ENCODE peak calls at places on chromosomes 6 and 20, in nine cellular contexts. P is dorsolateral prefrontal cortex; T is heart left ventricle; M is esophagus squamous epithelium; B is kidney epithelial cell; K is neural progenitor cell; W is CD8-positive, alpha-beta memory T cell; Q is aorta; X is GM23248. G is an unnamed sample. For H3K27me3, the result is how much of the 10 kb centered on the place peaks cover.

GRCh38 chr6:7543761-7544424 is 2.4 kb downstream of the DSP start:
- DNase-seq in P (no peak), T (no peak), M (no peak), B (no peak), K (peak), W (no peak), Q (no peak), X (no peak), G (no peak)

GRCh38 chr20:50323209-50323608 is 132.6 kb downstream of the CEBPB start:
- DNase-seq in P (no peak), T (no peak), M (no peak), B (no peak), K (no peak), W (no peak), Q (peak), X (peak), G (no peak)

GRCh38 chr6:133254552-133255228 is 13.5 kb downstream of the EYA4 start:
- DNase-seq in P (no peak), T (no peak), M (no peak), B (no peak), K (no peak), W (no peak), Q (no peak), X (peak), G (no peak)

GRCh38 chr6:107653183-107653580 is 163.3 kb downstream of the SOBP start:
- DNase-seq in P (no peak), T (peak), M (no peak), B (no peak), K (no peak), W (no peak), Q (no peak), X (no peak), G (peak)

GRCh38 chr6:15994814-15995459 is 133.9 kb upstream of the MYLIP start:
- DNase-seq in P (no peak), T (no peak), M (no peak), B (no peak), K (no peak), W (no peak), Q (no peak), X (no peak), G (no peak)

GRCh38 chr20:63320041-63320511 is 27.1 kb downstream of the COL20A1 start:
- DNase-seq in P (no peak), T (peak), M (no peak), B (no peak), K (no peak), W (no peak), Q (peak), X (no peak), G (no peak)

GRCh38 chr6:8389034-8389818 is 46.1 kb downstream of the SLC35B3 start:
- DNase-seq in P (no peak), T (no peak), M (no peak), B (no peak), K (peak), W (no peak), Q (no peak), X (no peak), G (no peak)

GRCh38 chr6:116409756-116410155 is 39.0 kb downstream of the DSE start:
- DNase-seq in P (no peak), T (no peak), M (no peak), B (no peak), K (no peak), W (no peak), Q (no peak), X (no peak), G (no peak)

GRCh38 chr6:84139311-84139710 is 88.1 kb downstream of the CEP162 start:
- DNase-seq in P (no peak), T (no peak), M (no peak), B (no peak), K (no peak), W (no peak), Q (no peak), X (no peak), G (no peak)

GRCh38 chr6:170358496-170358895 is 51.9 kb downstream of the FAM120B start:
- DNase-seq in P (no peak), T (peak), M (no peak), B (no peak), K (no peak), W (no peak), Q (no peak), X (peak), G (peak)

GRCh38 chr6:149951626-149952025 is 9.8 kb downstream of the ULBP2 start:
- DNase-seq in P (no peak), T (no peak), M (no peak), B (no peak), K (no peak), W (no peak), Q (no peak), X (no peak), G (no peak)
- H3K27me3 ChIP-seq in P (half or more), T (under half), M (half or more), B (under half), K (half or more), W (under half), Q (under half), X (under half), G (half or more)

GRCh38 chr6:43842231-43842794 is 72.3 kb downstream of the VEGFA start:
- DNase-seq in P (no peak), T (no peak), M (no peak), B (no peak), K (no peak), W (no peak), Q (no peak), X (peak), G (no peak)

GRCh38 chr6:43845646-43846045 is 75.6 kb downstream of the VEGFA start:
- DNase-seq in P (no peak), T (no peak), M (no peak), B (no peak), K (no peak), W (no peak), Q (no peak), X (no peak), G (no peak)

GRCh38 chr6:43842964-43843645 is 73.1 kb downstream of the VEGFA start:
- DNase-seq in P (no peak), T (no peak), M (no peak), B (no peak), K (no peak), W (no peak), Q (no peak), X (no peak), G (no peak)

GRCh38 chr6:43846556-43846955 is 76.5 kb downstream of the VEGFA start:
- DNase-seq in P (no peak), T (no peak), M (no peak), B (no peak), K (no peak), W (no peak), Q (no peak), X (no peak), G (no peak)

GRCh38 chr6:43843669-43844171 is 73.7 kb downstream of the VEGFA start:
- DNase-seq in P (no peak), T (no peak), M (no peak), B (no peak), K (no peak), W (no peak), Q (no peak), X (no peak), G (no peak)
- H3K27me3 ChIP-seq in P (under half), T (under half), M (under half), B (under half), K (under half), W (under half), Q (under half), X (under half), G (under half)

GRCh38 chr20:48165401-48165685 is 380.1 kb upstream of the SULF2 start:
- DNase-seq in P (no peak), T (no peak), M (no peak), B (no peak), K (no peak), W (no peak), Q (no peak), X (no peak), G (no peak)

GRCh38 chr20:48164566-48165400 is 379.5 kb upstream of the SULF2 start:
- DNase-seq in P (no peak), T (no peak), M (no peak), B (no peak), K (no peak), W (no peak), Q (no peak), X (no peak), G (no peak)

GRCh38 chr20:48163521-48163920 is 378.2 kb upstream of the SULF2 start:
- DNase-seq in P (no peak), T (no peak), M (no peak), B (no peak), K (no peak), W (no peak), Q (no peak), X (no peak), G (no peak)

GRCh38 chr20:48164034-48164433 is 378.8 kb upstream of the SULF2 start:
- DNase-seq in P (no peak), T (no peak), M (no peak), B (no peak), K (no peak), W (no peak), Q (no peak), X (no peak), G (no peak)

DNA sequence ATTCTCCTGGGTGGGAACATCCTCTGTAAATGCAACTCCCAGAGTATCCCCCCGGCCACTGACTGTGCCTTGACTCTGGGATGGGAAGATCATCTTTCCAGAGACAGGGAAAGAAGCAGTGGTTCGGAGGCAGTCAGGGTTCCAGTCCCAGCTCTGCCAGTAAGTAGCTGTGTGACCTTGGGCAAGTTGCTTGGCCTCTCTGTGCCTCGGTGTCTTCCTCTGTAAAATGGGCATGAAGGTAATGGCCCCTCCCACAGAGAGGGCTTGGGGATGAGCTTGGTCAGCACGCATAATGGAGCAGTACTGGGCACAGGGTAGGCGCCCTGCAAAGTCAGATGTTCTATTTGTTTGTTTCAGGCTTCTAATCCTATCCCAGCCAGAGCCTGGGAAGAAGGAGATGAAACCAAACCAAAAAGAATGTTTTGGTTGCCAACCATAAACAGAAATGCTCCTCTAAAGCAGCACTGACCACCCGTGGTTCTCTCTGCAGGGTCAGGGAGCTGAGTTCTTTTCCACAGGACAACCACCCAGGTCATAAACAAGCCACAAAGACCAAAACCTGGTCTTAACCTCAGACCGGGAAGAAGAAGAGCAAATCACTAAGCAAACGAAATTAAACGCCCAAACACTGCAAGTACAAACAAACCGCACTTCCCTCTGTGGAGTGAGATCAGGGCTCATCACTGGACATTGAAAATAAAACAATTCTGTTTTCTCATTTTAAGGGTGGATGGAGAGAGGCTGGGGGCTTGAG is 381.0 kb upstream of the SULF2 start:
- DNase-seq in P (no peak), T (no peak), M (no peak), B (no peak), K (no peak), W (no peak), Q (no peak), X (no peak), G (no peak)
- H3K27me3 ChIP-seq in P (under half), T (under half), M (half or more), B (under half), K (under half), W (under half), Q (under half), X (under half), G (half or more)

DNA sequence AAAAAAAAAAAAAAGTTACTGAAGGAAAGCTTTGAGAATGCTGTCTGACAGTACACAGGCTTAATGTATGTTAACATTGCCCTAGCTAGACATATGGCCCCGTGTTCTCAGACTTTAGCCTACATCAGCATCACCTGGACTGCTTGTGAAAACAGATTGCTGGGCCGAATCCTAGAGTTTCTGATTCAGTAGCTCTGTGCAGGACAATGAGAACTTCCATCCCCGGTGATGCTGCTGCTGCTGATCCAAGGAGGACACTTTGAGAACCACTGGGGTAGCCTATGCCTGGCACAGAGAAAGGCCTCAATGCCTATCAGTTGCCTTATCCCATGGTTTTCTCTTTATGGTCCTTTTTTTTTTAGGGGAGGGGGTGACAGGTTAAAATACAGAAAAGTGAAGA is 1.6 kb downstream of the HCK start:
- DNase-seq in P (no peak), T (no peak), M (no peak), B (no peak), K (no peak), W (no peak), Q (no peak), X (no peak), G (no peak)
- H3K27me3 ChIP-seq in P (under half), T (under half), M (half or more), B (under half), K (half or more), W (half or more), Q (under half), X (half or more), G (half or more)

G was measured in left ventricle myocardium inferior.